ENCODE peak calls at places on chromosomes 6 and 20, in four cellular contexts. One of them, this sample, is unnamed.

GRCh38 chr6:118580585-118581419 is 32.7 kb downstream of the PLN start:
- DNase-seq in heart left ventricle: peak; percentile 30
- DNase-seq in ovary: no peak
- DNase-seq in A549: peak; percentile 53
- DNase-seq in this sample: no peak

GRCh38 chr6:112502348-112503130 is 155.4 kb downstream of the RFPL4B start:
- DNase-seq in heart left ventricle: no peak
- DNase-seq in ovary: no peak
- DNase-seq in A549: no peak
- DNase-seq in this sample: no peak

GRCh38 chr6:113954653-113955052 is 16.3 kb downstream of the HDAC2 start:
- DNase-seq in heart left ventricle: no peak
- DNase-seq in ovary: no peak
- DNase-seq in A549: no peak
- DNase-seq in this sample: no peak

GRCh38 chr20:32144898-32145662 is 35.6 kb downstream of the TM9SF4 start:
- DNase-seq in heart left ventricle: no peak
- DNase-seq in ovary: no peak
- DNase-seq in A549: no peak
- DNase-seq in this sample: no peak

GRCh38 chr6:104862456-104862855 is 2.7 kb upstream of the HACE1 start:
- DNase-seq in heart left ventricle: no peak
- DNase-seq in ovary: no peak
- DNase-seq in A549: no peak
- DNase-seq in this sample: no peak

GRCh38 chr6:84066536-84066935 is 33.0 kb downstream of the MRAP2 start:
- DNase-seq in heart left ventricle: no peak
- DNase-seq in ovary: no peak
- DNase-seq in A549: no peak
- DNase-seq in this sample: no peak

GRCh38 chr6:16694789-16695188 is 66.5 kb downstream of the ATXN1 start:
- DNase-seq in heart left ventricle: no peak
- DNase-seq in ovary: no peak
- DNase-seq in A549: no peak
- DNase-seq in this sample: no peak

GRCh38 chr6:168289571-168289962 is 30.0 kb downstream of the DACT2 start:
- DNase-seq in heart left ventricle: no peak
- DNase-seq in ovary: no peak
- DNase-seq in A549: no peak
- DNase-seq in this sample: no peak

GRCh38 chr6:101539510-101540245 is 146.2 kb downstream of the GRIK2 start:
- DNase-seq in heart left ventricle: no peak
- DNase-seq in ovary: no peak
- DNase-seq in A549: no peak
- DNase-seq in this sample: no peak

GRCh38 chr20:32460231-32460630 is 102.1 kb downstream of the ASXL1 start:
- DNase-seq in heart left ventricle: no peak
- DNase-seq in ovary: no peak
- DNase-seq in A549: no peak
- DNase-seq in this sample: no peak

GRCh38 chr20:34874094-34874654 is 1.5 kb upstream of the GGT7 start:
- DNase-seq in heart left ventricle: peak; percentile 80
- DNase-seq in ovary: peak; percentile 76
- DNase-seq in A549: peak; percentile 90
- DNase-seq in this sample: peak; percentile 94

GRCh38 chr6:135030532-135031178 is 24.0 kb downstream of the HBS1L start:
- DNase-seq in heart left ventricle: no peak
- DNase-seq in ovary: no peak
- DNase-seq in A549: no peak
- DNase-seq in this sample: no peak

GRCh38 chr6:17429381-17430061 is 36.1 kb downstream of the CAP2 start:
- DNase-seq in heart left ventricle: no peak
- DNase-seq in ovary: no peak
- DNase-seq in A549: no peak
- DNase-seq in this sample: peak; percentile 62

GRCh38 chr6:136753624-136754023 is 38.7 kb downstream of the MAP3K5 start:
- DNase-seq in heart left ventricle: no peak
- DNase-seq in ovary: no peak
- DNase-seq in A549: no peak
- DNase-seq in this sample: no peak

GRCh38 chr6:111812080-111813038 is 60.9 kb downstream of the FYN start:
- DNase-seq in heart left ventricle: no peak
- DNase-seq in ovary: no peak
- DNase-seq in A549: no peak
- DNase-seq in this sample: no peak

GRCh38 chr6:21080221-21080620 is 513.3 kb upstream of the SOX4 start:
- DNase-seq in heart left ventricle: no peak
- DNase-seq in ovary: no peak
- DNase-seq in A549: no peak
- DNase-seq in this sample: no peak

GRCh38 chr6:166166314-166167257 is 1.1 kb downstream of the TBXT start:
- DNase-seq in heart left ventricle: no peak
- DNase-seq in ovary: no peak
- DNase-seq in A549: no peak
- DNase-seq in this sample: no peak

GRCh38 chr20:32443386-32443974 is 85.3 kb downstream of the ASXL1 start:
- DNase-seq in heart left ventricle: no peak
- DNase-seq in ovary: no peak
- DNase-seq in A549: no peak
- DNase-seq in this sample: no peak

GRCh38 chr20:46670585-46671584 is 18.4 kb downstream of the TP53RK start:
- DNase-seq in heart left ventricle: no peak
- DNase-seq in ovary: no peak
- DNase-seq in A549: no peak
- DNase-seq in this sample: no peak

GRCh38 chr20:49964964-49965780 is 17.6 kb upstream of the SNAI1 start:
- DNase-seq in heart left ventricle: peak; percentile 29
- DNase-seq in ovary: no peak
- DNase-seq in A549: peak; percentile 78
- DNase-seq in this sample: no peak

GRCh38 chr6:42316390-42316970 is 98.8 kb upstream of the MRPS10 start:
- DNase-seq in heart left ventricle: no peak
- DNase-seq in ovary: no peak
- DNase-seq in A549: peak; percentile 66
- DNase-seq in this sample: no peak

GRCh38 chr20:48875914-48876240 is 45.6 kb upstream of the ARFGEF2 start:
- DNase-seq in heart left ventricle: no peak
- DNase-seq in ovary: no peak
- DNase-seq in A549: no peak
- DNase-seq in this sample: no peak

GRCh38 chr6:28980797-28981390 is 24.2 kb downstream of the ZNF311 start:
- DNase-seq in heart left ventricle: peak; percentile 53
- DNase-seq in ovary: peak; percentile 70
- DNase-seq in A549: peak; percentile 86
- DNase-seq in this sample: no peak

GRCh38 chr6:149806127-149806526 is 56.6 kb downstream of the PCMT1 start:
- DNase-seq in heart left ventricle: no peak
- DNase-seq in ovary: no peak
- DNase-seq in A549: no peak
- DNase-seq in this sample: no peak

GRCh38 chr20:57531986-57532566 is 7.1 kb upstream of the CTCFL start:
- DNase-seq in heart left ventricle: no peak
- DNase-seq in ovary: no peak
- DNase-seq in A549: no peak
- DNase-seq in this sample: no peak

GRCh38 chr20:58228484-58229197 is at the start of gene ANKRD60:
- DNase-seq in heart left ventricle: no peak
- DNase-seq in ovary: peak; percentile 64
- DNase-seq in A549: no peak
- DNase-seq in this sample: no peak

GRCh38 chr6:11194399-11195274 is 37.8 kb downstream of the NEDD9 start:
- DNase-seq in heart left ventricle: no peak
- DNase-seq in ovary: no peak
- DNase-seq in A549: peak; percentile 97
- DNase-seq in this sample: no peak

GRCh38 chr6:132820629-132821381 is 6.4 kb downstream of the RPS12 start:
- DNase-seq in heart left ventricle: no peak
- DNase-seq in ovary: no peak
- DNase-seq in A549: no peak
- DNase-seq in this sample: no peak
- TF ChIP-seq POLR2A in heart left ventricle: no peak
- TF ChIP-seq POLR2A in ovary: no peak
- TF ChIP-seq POLR2A in A549: no peak
- TF ChIP-seq POLR2A in this sample: no peak

DNA sequence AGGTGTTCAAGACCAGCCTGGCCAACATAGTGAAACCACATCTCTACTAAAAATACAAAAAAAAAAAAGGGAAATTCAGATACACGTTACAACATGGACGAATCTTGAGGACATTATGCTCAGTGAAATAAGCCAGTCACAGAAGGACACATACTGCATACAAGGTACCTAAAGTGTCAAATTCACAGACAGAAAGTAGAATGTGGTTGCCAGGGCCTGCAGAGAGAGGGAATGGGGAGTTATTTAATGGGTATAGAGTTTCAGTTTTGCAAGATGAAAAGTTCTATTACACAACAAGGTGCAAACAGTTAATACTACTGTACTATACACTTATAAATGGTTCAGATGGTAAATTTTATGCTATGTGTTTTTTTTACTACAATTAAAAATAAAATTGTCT is 75.1 kb downstream of the SNX5 start:
- DNase-seq in heart left ventricle: no peak
- DNase-seq in ovary: no peak
- DNase-seq in A549: no peak
- DNase-seq in this sample: no peak
- H3K4me1 ChIP-seq in heart left ventricle: peaks cover 39% of the 10 kb centered on the region
- H3K4me1 ChIP-seq in ovary: peaks cover 2% of the 10 kb centered on the region
- H3K4me1 ChIP-seq in A549: peaks cover 8% of the 10 kb centered on the region
- H3K4me1 ChIP-seq in this sample: peaks cover 23% of the 10 kb centered on the region

DNA sequence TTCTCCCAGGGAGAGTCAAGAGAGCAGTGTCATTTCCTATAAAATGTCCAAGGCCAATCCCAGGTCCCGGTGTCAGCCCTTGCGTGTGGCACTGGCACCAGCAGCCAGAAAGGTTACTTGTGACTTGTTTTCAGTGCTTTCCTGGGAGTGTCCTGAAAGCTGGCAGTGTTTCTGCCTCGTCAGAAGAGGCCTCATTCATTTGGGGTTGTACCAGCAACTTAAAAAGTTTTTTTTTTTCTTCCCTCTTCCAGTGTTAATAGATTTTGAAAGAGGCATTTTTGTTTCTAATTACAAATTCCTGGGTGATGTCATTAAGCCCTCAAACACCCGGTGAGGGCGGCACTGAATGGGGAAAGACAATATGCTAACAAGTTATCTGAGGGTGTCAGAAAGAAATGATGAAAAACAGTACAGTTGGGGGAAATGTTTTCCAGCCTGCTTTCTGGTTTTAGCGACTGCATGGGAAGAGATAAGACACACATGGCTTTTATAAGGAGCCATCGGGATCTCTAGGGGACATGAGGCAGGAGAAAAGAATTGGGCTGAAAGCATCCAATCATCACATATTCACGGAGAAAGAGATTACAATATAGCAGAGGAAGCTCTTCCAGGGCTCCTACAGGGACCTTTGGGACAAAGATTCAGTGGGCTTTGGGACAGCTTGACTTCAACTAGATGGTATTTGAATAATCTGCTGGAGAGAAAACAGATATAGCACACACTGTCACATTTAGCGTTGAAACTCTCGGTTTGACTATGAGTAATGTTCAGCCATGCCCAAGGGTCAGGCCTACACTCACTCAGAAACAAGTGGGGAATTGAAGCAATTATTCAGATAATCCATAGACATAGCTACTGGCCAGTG is 153.0 kb downstream of the BCAS1 start:
- DNase-seq in heart left ventricle: peak; percentile 65
- DNase-seq in ovary: peak; percentile 45
- DNase-seq in A549: no peak
- DNase-seq in this sample: no peak
- TF ChIP-seq POLR2A in heart left ventricle: peak; percentile 28
- TF ChIP-seq POLR2A in ovary: no peak
- TF ChIP-seq POLR2A in A549: no peak
- TF ChIP-seq POLR2A in this sample: no peak

GRCh38 chr6:24897186-24897585 is 38.6 kb downstream of the RIPOR2 start:
- DNase-seq in heart left ventricle: no peak
- DNase-seq in ovary: no peak
- DNase-seq in A549: no peak
- DNase-seq in this sample: no peak
- H3K4me1 ChIP-seq in heart left ventricle: no peaks in the 10 kb centered on the region
- H3K4me1 ChIP-seq in ovary: no peaks in the 10 kb centered on the region
- H3K4me1 ChIP-seq in A549: no peaks in the 10 kb centered on the region
- H3K4me1 ChIP-seq in this sample: no peaks in the 10 kb centered on the region

GRCh38 chr20:38604873-38605303 is 3.3 kb downstream of the ARHGAP40 start:
- DNase-seq in heart left ventricle: no peak
- DNase-seq in ovary: no peak
- DNase-seq in A549: peak; percentile 94
- DNase-seq in this sample: no peak
- TF ChIP-seq POLR2A in heart left ventricle: no peak
- TF ChIP-seq POLR2A in ovary: no peak
- TF ChIP-seq POLR2A in A549: no peak
- TF ChIP-seq POLR2A in this sample: no peak

This sample was measured in esophagus muscularis mucosa.